ENCODE peak calls at places on chromosomes 5 and 9, in seven cellular contexts. M, J, B, T, X, Q and S are unnamed samples. For H3K4me1 and H3K27me3, the result is how much of the 10 kb centered on the place peaks cover.

GRCh38 chr5:62305358-62305714 is 670 bp upstream of the KIF2A start:
- DNase-seq in T (no peak), M (no peak), B (no peak), X (no peak), J (no peak), Q (peak), S (no peak)

GRCh38 chr9:123997665-123998277 is 13.8 kb upstream of the LHX2 start:
- DNase-seq in X (peak), B (no peak), J (peak), T (no peak), M (no peak), Q (peak), S (no peak)

GRCh38 chr9:125755340-125755739 is 8.2 kb downstream of the PBX3 start:
- DNase-seq in X (no peak), T (no peak), B (no peak), J (no peak), Q (no peak), M (peak), S (no peak)

GRCh38 chr9:31336841-31337240 is 1047.6 kb upstream of the ACO1 start:
- DNase-seq in B (no peak), X (no peak), M (no peak), J (no peak), Q (no peak), T (no peak), S (no peak)

GRCh38 chr9:126637002-126637849 is 23.5 kb downstream of the LMX1B start:
- DNase-seq in X (no peak), Q (peak), B (no peak), T (no peak), J (no peak), M (no peak), S (no peak)

GRCh38 chr5:66981705-66982387 is 214.8 kb downstream of the CD180 start:
- DNase-seq in Q (no peak), M (no peak), B (no peak), T (no peak), X (no peak), J (no peak), S (no peak)

GRCh38 chr5:41083306-41083705 is 12.2 kb upstream of the MROH2B start:
- DNase-seq in B (no peak), J (no peak), X (no peak), M (peak), T (no peak), Q (no peak), S (no peak)

GRCh38 chr5:173781826-173782670 is 106.1 kb upstream of the CPEB4 start:
- DNase-seq in Q (peak), J (peak), M (peak), B (peak), X (peak), T (peak), S (no peak)

GRCh38 chr5:69484891-69485290 is 7.7 kb upstream of the OCLN start:
- DNase-seq in T (no peak), B (no peak), Q (no peak), X (no peak), J (no peak), M (peak), S (no peak)

GRCh38 chr9:98964201-98964600 is 20.5 kb downstream of the COL15A1 start:
- DNase-seq in X (peak), J (no peak), B (no peak), M (no peak), T (no peak), Q (no peak), S (no peak)

GRCh38 chr9:98961513-98962180 is 17.9 kb downstream of the COL15A1 start:
- DNase-seq in M (no peak), Q (no peak), X (peak), T (no peak), J (no peak), B (no peak), S (no peak)

GRCh38 chr9:98960409-98960808 is 16.7 kb downstream of the COL15A1 start:
- DNase-seq in B (no peak), J (no peak), Q (no peak), M (no peak), X (no peak), T (no peak), S (no peak)

GRCh38 chr9:98962861-98963260 is 19.2 kb downstream of the COL15A1 start:
- DNase-seq in X (no peak), B (no peak), T (no peak), Q (no peak), J (no peak), M (peak), S (no peak)

DNA sequence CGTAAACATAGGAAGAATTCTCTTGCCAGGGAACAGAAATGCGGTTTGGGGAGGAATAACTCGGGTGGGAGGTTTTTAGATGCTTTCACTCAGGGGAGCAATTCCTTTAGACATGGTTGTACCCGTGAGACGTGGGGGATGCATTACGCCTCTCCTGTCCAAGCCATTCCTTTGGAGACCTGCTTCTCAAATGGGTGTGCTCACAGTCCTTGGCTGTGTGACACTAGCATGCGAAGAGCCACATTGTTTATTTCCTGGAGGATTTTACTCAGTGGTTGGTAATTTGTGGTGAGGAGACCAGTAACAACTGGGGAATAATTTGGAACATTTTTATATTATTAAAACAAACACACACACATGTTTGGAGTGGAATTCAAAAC is 18.5 kb downstream of the COL15A1 start:
- DNase-seq in B (no peak), M (peak), X (no peak), J (no peak), Q (no peak), T (no peak), S (no peak)
- H3K4me1 ChIP-seq in B (under half), M (under half), X (half or more), J (under half), Q (under half), T (under half), S (under half)

GRCh38 chr9:121985792-121986494 is 107.2 kb downstream of the TTLL11 start:
- DNase-seq in Q (no peak), J (no peak), T (no peak), B (no peak), M (peak), X (peak), S (no peak)

GRCh38 chr9:121989010-121989409 is 104.1 kb downstream of the TTLL11 start:
- DNase-seq in X (no peak), Q (no peak), T (no peak), B (no peak), M (no peak), J (no peak), S (peak)

GRCh38 chr9:121981118-121981883 is 111.8 kb downstream of the TTLL11 start:
- DNase-seq in M (no peak), T (no peak), J (no peak), Q (no peak), X (no peak), B (no peak), S (no peak)

GRCh38 chr9:121987312-121987711 is 105.8 kb downstream of the TTLL11 start:
- DNase-seq in Q (no peak), T (no peak), M (no peak), X (no peak), J (no peak), B (no peak), S (no peak)

GRCh38 chr9:121984726-121985402 is 108.2 kb downstream of the TTLL11 start:
- DNase-seq in J (no peak), T (no peak), Q (peak), B (no peak), M (peak), X (peak), S (no peak)
- TF ChIP-seq CTCF in J (no peak), T (no peak), Q (no peak), B (no peak), M (no peak), X (no peak), S (no peak)

GRCh38 chr5:37840036-37840909 is at the start of gene GDNF:
- DNase-seq in Q (peak), J (no peak), T (no peak), M (peak), B (peak), X (no peak), S (peak)
- H3K27me3 ChIP-seq in Q (under half), J (under half), T (under half), M (under half), B (under half), X (under half), S (under half)

GRCh38 chr5:55180016-55180415 is 7.0 kb upstream of the CDC20B start:
- DNase-seq in J (no peak), B (no peak), Q (peak), M (no peak), X (no peak), T (no peak), S (no peak)
- H3K4me1 ChIP-seq in J (under half), B (under half), Q (under half), M (under half), X (under half), T (under half), S (under half)

GRCh38 chr9:135729480-135729879 is 27.5 kb downstream of the KCNT1 start:
- DNase-seq in B (no peak), J (no peak), M (no peak), Q (no peak), T (no peak), X (no peak), S (no peak)

GRCh38 chr9:135727257-135727875 is 25.4 kb downstream of the KCNT1 start:
- DNase-seq in X (no peak), T (no peak), Q (no peak), B (no peak), M (no peak), J (no peak), S (no peak)

GRCh38 chr9:135724186-135724797 is 22.3 kb downstream of the KCNT1 start:
- DNase-seq in J (no peak), T (no peak), Q (no peak), B (no peak), M (no peak), X (no peak), S (no peak)

GRCh38 chr9:135728436-135729110 is 26.6 kb downstream of the KCNT1 start:
- DNase-seq in T (no peak), J (no peak), B (no peak), M (no peak), X (no peak), Q (no peak), S (no peak)

DNA sequence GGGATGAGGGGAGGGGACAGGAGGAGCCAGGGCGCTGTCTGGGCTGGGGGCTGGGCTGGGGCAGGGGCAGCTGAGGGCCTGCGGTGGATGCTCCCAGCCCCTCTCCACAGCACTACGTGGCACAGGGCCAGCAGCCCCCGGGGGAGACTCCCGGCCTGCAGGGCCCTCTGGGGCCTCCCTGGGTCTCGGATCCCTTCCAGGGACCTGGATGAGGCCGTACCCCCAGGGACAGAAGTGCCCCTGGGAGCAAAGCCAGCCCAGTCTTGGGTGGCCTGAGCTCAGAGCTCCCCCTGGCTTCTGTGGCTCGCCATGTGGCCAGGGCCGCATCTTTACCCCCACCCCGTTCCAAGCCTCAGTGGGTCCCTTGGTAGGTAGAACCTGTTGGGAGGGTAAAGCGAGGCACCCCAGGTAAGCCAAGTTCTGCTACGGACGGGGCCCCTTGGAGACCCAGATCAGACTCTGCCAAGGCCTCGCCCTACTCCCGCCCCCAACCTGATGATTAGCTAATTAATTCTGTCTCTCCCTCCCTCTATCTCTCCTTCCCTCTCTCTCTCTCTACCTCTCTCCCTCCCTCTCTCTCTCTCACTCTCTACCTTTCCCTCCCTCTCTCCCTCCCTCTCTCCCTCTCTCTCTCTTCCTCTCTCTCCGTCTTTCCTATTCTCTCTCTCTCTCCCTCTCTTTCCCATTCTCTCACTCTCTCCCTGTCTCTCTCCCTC is 24.3 kb downstream of the KCNT1 start:
- DNase-seq in M (no peak), T (no peak), X (no peak), Q (no peak), J (no peak), B (no peak), S (no peak)
- TF ChIP-seq CTCF in M (no peak), T (peak), X (no peak), Q (no peak), J (no peak), B (no peak), S (no peak)

DNA sequence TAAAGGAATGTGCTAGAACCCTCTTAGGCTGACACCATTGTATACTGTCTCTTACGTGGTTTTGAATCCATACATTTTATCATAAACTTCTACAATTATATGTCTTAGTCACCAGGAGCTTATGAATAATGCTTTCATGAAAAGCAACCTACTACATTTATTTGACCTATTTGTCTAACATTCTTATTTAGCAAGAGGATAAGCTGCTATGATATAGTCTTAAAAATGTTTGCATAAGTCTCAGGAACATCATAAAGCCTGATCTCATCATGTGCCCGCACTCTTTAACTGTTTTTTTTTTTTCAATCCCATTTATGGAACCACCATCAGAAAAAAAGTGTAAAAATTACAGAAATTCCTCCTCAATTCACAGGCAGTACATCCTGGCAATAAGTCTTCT is 59.7 kb downstream of the CDH12 start:
- DNase-seq in T (no peak), B (no peak), J (no peak), M (no peak), X (no peak), Q (no peak), S (no peak)
- H3K27me3 ChIP-seq in T (under half), B (under half), J (under half), M (under half), X (under half), Q (under half), S (under half)

DNA sequence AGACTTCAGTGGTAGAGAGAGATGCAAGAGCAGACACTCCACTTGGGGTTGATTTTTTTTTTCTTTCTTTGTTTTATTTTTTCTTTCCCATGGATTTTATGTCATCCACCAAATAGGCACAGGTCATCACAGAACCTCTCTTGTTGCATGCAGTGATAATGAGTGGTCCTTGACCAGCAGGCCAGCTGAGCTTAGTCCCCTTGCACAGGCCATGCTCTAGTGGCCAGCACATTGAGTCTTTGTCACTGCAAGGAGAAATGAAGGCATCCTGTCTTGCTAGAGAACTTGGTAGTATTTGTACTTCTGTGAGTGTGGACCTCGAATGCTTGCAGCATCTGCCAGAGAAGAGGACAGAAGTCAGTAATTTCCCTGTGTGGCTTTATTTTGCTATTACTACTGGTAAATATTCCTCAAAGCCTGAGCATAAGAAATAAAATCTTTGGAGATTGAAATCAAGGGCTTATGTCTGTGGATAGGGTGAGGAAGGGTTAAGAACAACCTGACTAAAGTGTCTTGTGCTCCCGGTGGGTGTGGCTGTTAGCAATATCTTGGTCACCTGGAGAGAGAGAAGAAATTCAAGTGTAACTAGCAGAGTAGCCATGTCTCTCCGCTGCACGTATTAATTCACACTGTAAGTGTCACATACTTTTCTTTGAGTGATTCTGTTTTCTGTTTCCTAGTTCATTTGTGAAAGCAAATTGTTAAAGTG is 45.3 kb upstream of the NCS1 start:
- DNase-seq in Q (no peak), B (no peak), J (no peak), T (no peak), X (no peak), M (no peak), S (no peak)
- H3K4me1 ChIP-seq in Q (under half), B (under half), J (under half), T (under half), X (under half), M (under half), S (under half)

DNA sequence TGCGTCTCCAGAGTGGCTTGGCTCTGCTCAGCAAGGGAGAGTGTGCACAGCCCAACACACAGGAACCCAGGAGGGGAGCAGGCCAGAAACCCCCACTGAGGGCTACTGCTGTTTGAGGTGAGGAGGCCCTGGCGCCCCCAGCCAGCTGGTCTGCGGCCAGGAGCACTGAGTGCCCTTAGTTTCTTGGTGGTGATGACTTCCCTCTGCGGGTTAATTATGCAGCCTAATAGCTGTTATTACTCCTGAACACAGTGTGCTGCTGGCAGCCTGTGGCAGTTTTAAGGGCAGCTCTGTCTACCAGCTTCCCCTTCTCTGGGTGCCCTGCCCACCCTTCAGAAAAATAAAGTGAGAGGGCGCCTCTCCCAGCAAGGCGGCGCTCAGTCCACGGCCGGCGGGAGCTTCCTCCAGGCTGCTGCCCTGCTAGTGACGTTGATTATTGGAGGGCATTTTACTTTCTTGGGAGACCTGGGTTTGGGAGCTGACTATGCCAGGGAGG is 19.2 kb downstream of the GADD45G start:
- DNase-seq in B (no peak), Q (no peak), J (peak), T (no peak), X (no peak), M (no peak), S (no peak)
- TF ChIP-seq CTCF in B (no peak), Q (no peak), J (no peak), T (no peak), X (no peak), M (no peak), S (no peak)